ENCODE peak calls at places on chromosomes 16 and 17, in five cellular contexts. S is left lung; E is ovary; J is heart right ventricle; L is CD4-positive, CD25-positive, alpha-beta regulatory T cell. Y is an unnamed sample.

GRCh38 chr16:57030346-57030902 is 41.1 kb downstream of the NLRC5 start:
- DNase-seq in S (no peak), E (no peak), J (no peak), L (no peak), Y (no peak)

GRCh38 chr17:83089322-83090156 is 10.1 kb downstream of the METRNL start:
- DNase-seq in S (no peak), E (no peak), J (no peak), L (no peak), Y (no peak)

GRCh38 chr17:32819035-32819434 is 57.9 kb downstream of the MYO1D start:
- DNase-seq in S (no peak), E (no peak), J (no peak), L (no peak), Y (no peak)

GRCh38 chr17:64009571-64010402 is 10.6 kb downstream of the ICAM2 start:
- DNase-seq in S (no peak), E (no peak), J (no peak), L (no peak), Y (no peak)

GRCh38 chr16:24984903-24985675 is 30.1 kb downstream of the ARHGAP17 start:
- DNase-seq in S (no peak), E (no peak), J (no peak), L (no peak), Y (no peak)

GRCh38 chr17:75877752-75878173 is 618 bp downstream of the TRIM47 start:
- DNase-seq in S (peak; percentile 95), E (peak; percentile 76), J (peak; percentile 66), L (peak; percentile 71), Y (peak; percentile 81)

GRCh38 chr16:66175058-66175457 is 191.4 kb upstream of the CDH5 start:
- DNase-seq in S (no peak), E (no peak), J (no peak), L (no peak), Y (no peak)

GRCh38 chr17:18980682-18981384 is 23.7 kb downstream of the FAM83G start:
- DNase-seq in S (no peak), E (no peak), J (no peak), L (no peak), Y (no peak)

GRCh38 chr17:45377401-45377800 is 55.3 kb downstream of the ARHGAP27 start:
- DNase-seq in S (no peak), E (no peak), J (no peak), L (no peak), Y (no peak)

GRCh38 chr17:64001091-64001579 is 3.0 kb downstream of the PRR29 start:
- DNase-seq in S (no peak), E (no peak), J (no peak), L (no peak), Y (no peak)

GRCh38 chr17:39724731-39725130 is 5.6 kb downstream of the MIEN1 start:
- DNase-seq in S (no peak), E (no peak), J (no peak), L (no peak), Y (no peak)

GRCh38 chr17:18981642-18982424 is 22.7 kb downstream of the FAM83G start:
- DNase-seq in S (peak; percentile 81), E (no peak), J (no peak), L (no peak), Y (no peak)

GRCh38 chr17:55690105-55690508 is 32.6 kb downstream of the TMEM100 start:
- DNase-seq in S (no peak), E (no peak), J (no peak), L (no peak), Y (no peak)
- H3K4me3 ChIP-seq in S (no peak overlapping the region), E (no peak overlapping the region), J (no peak overlapping the region), L (no peak overlapping the region), Y (no peak overlapping the region)

DNA sequence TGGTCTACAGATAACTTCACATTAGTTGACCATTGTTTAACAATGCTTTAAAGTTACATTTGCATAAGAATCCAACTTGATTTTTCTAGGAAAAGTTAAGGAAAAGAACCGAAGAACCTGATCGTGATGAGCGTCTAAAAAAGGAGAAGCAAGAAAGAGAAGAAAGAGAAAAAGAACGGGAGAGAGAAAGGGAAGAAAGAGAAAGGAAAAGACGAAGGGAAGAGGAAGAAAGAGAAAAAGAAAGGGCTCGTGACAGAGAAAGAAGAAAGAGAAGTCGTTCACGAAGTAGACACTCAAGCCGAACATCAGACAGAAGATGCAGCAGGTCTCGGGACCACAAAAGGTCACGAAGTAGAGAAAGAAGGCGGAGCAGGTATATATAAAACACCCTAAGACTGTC is 21.7 kb downstream of the ANKRD40CL start:
- DNase-seq in S (no peak), E (no peak), J (no peak), L (no peak), Y (no peak)
- H3K36me3 ChIP-seq in S (peaks cover 11% of the 10 kb centered on the region), E (no peaks in the 10 kb centered on the region), J (peaks cover 60% of the 10 kb centered on the region), L (peaks cover 96% of the 10 kb centered on the region), Y (peaks cover 22% of the 10 kb centered on the region)

GRCh38 chr17:6910987-6911603 is 79.6 kb upstream of the TEKT1 start:
- DNase-seq in S (no peak), E (no peak), J (no peak), L (peak; percentile 54), Y (no peak)

GRCh38 chr17:6915620-6916019 is 80.2 kb upstream of the ALOX12 start:
- DNase-seq in S (no peak), E (no peak), J (no peak), L (no peak), Y (no peak)

GRCh38 chr17:6912110-6913051 is 80.9 kb upstream of the TEKT1 start:
- DNase-seq in S (no peak), E (no peak), J (no peak), L (no peak), Y (no peak)

GRCh38 chr17:6914711-6915110 is 81.1 kb upstream of the ALOX12 start:
- DNase-seq in S (no peak), E (no peak), J (no peak), L (no peak), Y (no peak)

DNA sequence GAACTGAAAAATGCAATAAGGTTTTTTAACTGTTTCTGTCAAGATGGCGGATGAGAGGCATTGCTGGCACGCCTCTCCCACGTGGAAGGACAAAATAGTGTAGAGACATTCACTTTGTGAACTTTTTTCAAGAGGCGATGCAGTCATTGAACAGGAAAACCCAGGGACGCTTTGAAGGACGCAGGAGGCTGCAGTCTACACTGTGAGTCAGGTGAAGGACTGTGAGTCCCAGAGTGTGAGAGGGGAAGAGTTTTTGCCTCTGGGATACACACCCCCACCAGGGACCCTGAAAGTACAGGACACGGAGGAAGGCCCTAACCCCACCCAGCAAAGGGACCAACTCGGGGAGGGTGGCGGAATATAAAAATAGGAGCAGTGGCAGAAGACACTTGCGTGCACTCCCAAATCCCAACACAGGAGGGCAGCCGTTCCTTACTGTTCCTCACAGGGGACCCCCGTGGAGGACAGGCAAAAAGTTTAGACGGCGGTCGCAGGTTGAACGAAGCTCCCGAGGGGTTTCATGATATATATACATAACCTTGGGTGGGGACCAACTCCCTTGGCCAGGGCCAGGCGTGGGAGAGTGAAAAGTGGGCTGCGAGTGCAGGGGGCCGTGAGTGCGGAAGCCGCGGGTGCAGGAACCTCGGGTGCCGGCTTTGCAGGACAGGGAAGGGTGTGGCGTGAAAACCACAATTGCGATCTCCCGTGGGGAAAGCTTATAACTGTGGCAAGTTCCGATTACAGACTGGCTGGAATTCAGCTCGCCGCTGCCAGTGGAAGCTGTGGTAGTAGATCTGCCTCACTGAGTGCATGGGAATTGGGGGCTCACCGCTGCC is 82.0 kb upstream of the ALOX12 start:
- DNase-seq in S (peak; percentile 79), E (peak; percentile 78), J (peak; percentile 84), L (peak; percentile 64), Y (peak; percentile 45)
- H3K4me3 ChIP-seq in S (peak overlapping the region; percentile 7), E (no peak overlapping the region), J (peak overlapping the region; percentile 46), L (no peak overlapping the region), Y (peak overlapping the region; percentile 48)

DNA sequence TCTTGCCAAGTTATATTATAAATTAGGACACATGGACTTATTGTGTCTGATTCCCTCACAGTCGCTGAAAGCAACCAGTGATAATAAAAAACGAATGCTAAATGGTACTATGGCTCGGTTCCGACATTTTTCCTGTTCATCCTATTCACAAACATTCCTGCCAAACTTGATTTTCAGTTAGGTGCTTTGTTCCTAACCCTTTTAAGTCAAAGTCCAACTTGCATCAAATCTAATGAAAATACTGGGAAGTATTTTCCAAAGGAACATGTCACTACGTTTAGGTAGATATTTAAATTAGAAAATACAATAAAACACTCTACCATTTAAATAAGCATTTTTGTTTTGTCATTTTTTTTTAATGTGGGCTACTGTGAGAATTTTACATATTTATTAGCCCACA is 21.0 kb downstream of the SETD6 start:
- DNase-seq in S (no peak), E (no peak), J (no peak), L (no peak), Y (no peak)
- H3K36me3 ChIP-seq in S (peaks cover 16% of the 10 kb centered on the region), E (no peaks in the 10 kb centered on the region), J (peaks cover 88% of the 10 kb centered on the region), L (peaks cover 97% of the 10 kb centered on the region), Y (peaks cover 36% of the 10 kb centered on the region)

DNA sequence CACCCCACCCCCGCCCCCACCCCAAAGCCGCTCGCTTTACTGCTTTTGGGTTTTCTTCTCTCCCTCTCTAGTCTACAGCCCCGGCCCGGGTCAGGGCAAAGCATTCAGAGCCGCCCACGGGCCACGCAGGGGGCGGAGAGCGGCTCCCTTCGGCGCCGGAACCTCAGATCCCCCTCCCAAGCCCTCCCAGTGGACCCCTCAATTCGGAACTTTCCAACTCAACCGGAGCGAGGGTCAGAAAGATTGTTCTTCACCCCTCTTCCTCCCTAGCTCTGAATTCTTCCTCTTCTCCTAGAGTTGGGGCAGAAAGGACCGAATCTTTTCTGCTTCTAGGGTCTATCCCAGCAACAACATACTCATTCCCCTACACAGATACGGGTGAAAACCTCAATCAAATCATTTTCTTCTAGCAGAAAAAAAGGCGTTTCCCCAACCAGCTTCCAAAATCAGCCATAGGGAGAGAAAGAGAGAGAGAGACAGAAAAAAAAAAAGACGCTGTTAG is 1.0 kb downstream of the HOXB2 start:
- DNase-seq in S (no peak), E (no peak), J (peak; percentile 20), L (peak; percentile 29), Y (no peak)
- H3K4me3 ChIP-seq in S (peak overlapping the region; percentile 51), E (peak overlapping the region; percentile 54), J (peak overlapping the region; percentile 59), L (peak overlapping the region; percentile 94), Y (peak overlapping the region; percentile 56)

DNA sequence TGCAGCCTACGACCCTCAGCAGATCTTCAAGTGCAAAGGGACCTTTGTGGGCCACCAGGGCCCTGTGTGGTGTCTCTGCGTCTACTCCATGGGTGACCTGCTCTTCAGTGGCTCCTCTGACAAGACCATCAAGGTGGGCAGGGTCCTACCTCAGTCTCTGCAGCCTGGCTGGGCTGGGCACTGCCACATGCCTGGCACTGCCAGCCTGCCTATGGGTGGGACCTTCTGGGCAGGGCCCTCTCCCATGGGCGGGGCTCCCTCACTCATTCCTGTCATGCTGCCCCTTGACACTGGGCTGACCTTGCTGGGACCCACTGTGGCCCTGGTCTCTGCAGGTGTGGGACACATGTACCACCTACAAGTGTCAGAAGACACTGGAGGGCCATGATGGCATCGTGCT is 18.3 kb downstream of the TRAF7 start:
- DNase-seq in S (no peak), E (no peak), J (no peak), L (no peak), Y (no peak)
- H3K36me3 ChIP-seq in S (no peaks in the 10 kb centered on the region), E (no peaks in the 10 kb centered on the region), J (peaks cover 31% of the 10 kb centered on the region), L (peaks cover 25% of the 10 kb centered on the region), Y (peaks cover 33% of the 10 kb centered on the region)

DNA sequence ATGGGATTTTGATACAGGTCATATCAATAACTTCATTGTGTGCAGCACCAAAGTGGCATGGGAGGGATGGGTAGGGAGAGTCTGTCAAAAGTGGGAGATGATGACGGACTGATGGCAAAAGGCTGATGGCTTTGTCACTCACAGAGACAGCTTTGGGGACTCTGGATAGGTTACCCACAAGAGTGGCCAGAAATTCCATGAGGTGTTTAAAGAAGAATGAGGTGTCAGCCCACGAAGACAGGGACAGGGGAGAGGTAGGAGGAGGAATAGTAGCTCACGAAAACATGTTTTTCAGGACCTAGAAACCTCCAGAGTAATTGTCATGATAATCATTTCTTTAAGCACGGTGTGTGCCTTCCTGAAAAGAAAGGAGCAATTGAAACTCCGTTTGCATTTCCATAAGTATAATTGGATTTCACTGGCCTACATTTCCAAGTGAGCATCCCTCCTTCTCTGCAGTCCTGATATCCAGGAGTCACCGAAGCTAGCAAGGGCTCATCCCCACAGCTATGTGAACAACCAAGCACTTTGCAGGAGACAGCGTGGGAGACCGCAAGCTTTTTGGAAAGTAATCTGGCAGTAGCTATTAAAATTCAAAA is 60.0 kb downstream of the HSD17B2 start:
- DNase-seq in S (no peak), E (no peak), J (no peak), L (no peak), Y (no peak)
- H3K4me3 ChIP-seq in S (no peak overlapping the region), E (no peak overlapping the region), J (no peak overlapping the region), L (no peak overlapping the region), Y (no peak overlapping the region)